ENCODE peak calls at places on chromosome 6, in four cellular contexts. M is uterus, V is astrocyte, E is tibial artery. X is an unnamed sample.
A peak's percentile ranks its signal among the peaks of the same experiment; 100 is the strongest.

GRCh38 chr6:88609973-88610372 is 353.4 kb downstream of the RNGTT start:
- DNase-seq in M (no peak), V (no peak), E (no peak), X (no peak)

GRCh38 chr6:96110878-96111277 is 95.1 kb downstream of the FUT9 start:
- DNase-seq in M (no peak), V (peak; percentile 1), E (no peak), X (no peak)

GRCh38 chr6:107114872-107115694 is at the start of gene BEND3:
- DNase-seq in M (peak; percentile 41), V (no peak), E (no peak), X (peak; percentile 37)

GRCh38 chr6:20693466-20694063 is 159.3 kb downstream of the CDKAL1 start:
- DNase-seq in M (no peak), V (peak; percentile 39), E (no peak), X (no peak)

GRCh38 chr6:159501558-159501957 is 191.5 kb downstream of the SOD2 start:
- DNase-seq in M (no peak), V (no peak), E (no peak), X (no peak)

GRCh38 chr6:107304421-107305025 is 154.8 kb downstream of the PDSS2 start:
- DNase-seq in M (no peak), V (peak; percentile 76), E (no peak), X (no peak)

GRCh38 chr6:153131037-153131981 is at the start of gene RGS17:
- DNase-seq in M (peak; percentile 50), V (peak; percentile 55), E (no peak), X (peak; percentile 54)

GRCh38 chr6:138592698-138593097 is 93.4 kb upstream of the NHSL1 start:
- DNase-seq in M (no peak), V (no peak), E (no peak), X (no peak)

GRCh38 chr6:156731436-156731835 is 45.7 kb upstream of the ARID1B start:
- DNase-seq in M (no peak), V (no peak), E (no peak), X (no peak)

GRCh38 chr6:145822432-145822831 is 7.8 kb upstream of the FBXO30 start:
- DNase-seq in M (no peak), V (no peak), E (no peak), X (no peak)

GRCh38 chr6:1485678-1486077 is 96.3 kb downstream of the FOXF2 start:
- DNase-seq in M (no peak), V (peak; percentile 85), E (no peak), X (no peak)

GRCh38 chr6:134398453-134398852 is 80.5 kb upstream of the SGK1 start:
- DNase-seq in M (no peak), V (no peak), E (peak; percentile 41), X (no peak)

GRCh38 chr6:169723991-169724553 is at the start of gene PHF10:
- DNase-seq in M (peak; percentile 25), V (no peak), E (peak; percentile 21), X (peak; percentile 49)

GRCh38 chr6:78580923-78581322 is 286.4 kb upstream of the IRAK1BP1 start:
- DNase-seq in M (no peak), V (no peak), E (no peak), X (no peak)

GRCh38 chr6:151451950-151452749 is at the start of gene RMND1:
- DNase-seq in M (peak; percentile 100), V (peak; percentile 99), E (peak; percentile 100), X (peak; percentile 100)

GRCh38 chr6:33895988-33896387 is 92.2 kb upstream of the MLN start:
- DNase-seq in M (no peak), V (no peak), E (no peak), X (no peak)

GRCh38 chr6:169501777-169502313 is 200.0 kb downstream of the WDR27 start:
- DNase-seq in M (no peak), V (no peak), E (no peak), X (no peak)

GRCh38 chr6:103672169-103672568 is 1187.5 kb downstream of the HACE1 start:
- DNase-seq in M (no peak), V (no peak), E (no peak), X (no peak)

GRCh38 chr6:15362274-15363160 is 116.6 kb downstream of the JARID2 start:
- DNase-seq in M (no peak), V (no peak), E (no peak), X (no peak)

GRCh38 chr6:34148864-34149810 is 3.2 kb upstream of the GRM4 start:
- DNase-seq in M (no peak), V (no peak), E (no peak), X (no peak)

GRCh38 chr6:167400482-167401138 is 75.7 kb downstream of the TTLL2 start:
- DNase-seq in M (no peak), V (no peak), E (no peak), X (no peak)

GRCh38 chr6:55901765-55902164 is 26.4 kb upstream of the BMP5 start:
- DNase-seq in M (no peak), V (no peak), E (no peak), X (no peak)

GRCh38 chr6:162331911-162332310 is 395.7 kb downstream of the PRKN start:
- DNase-seq in M (no peak), V (no peak), E (no peak), X (no peak)

GRCh38 chr6:165986647-165987482 is 180.8 kb downstream of the TBXT start:
- DNase-seq in M (peak; percentile 47), V (peak; percentile 46), E (no peak), X (no peak)

GRCh38 chr6:14288910-14289309 is 171.3 kb downstream of the CD83 start:
- DNase-seq in M (no peak), V (no peak), E (no peak), X (no peak)

GRCh38 chr6:42138190-42138589 is 4.2 kb downstream of the C6orf132 start:
- DNase-seq in M (no peak), V (no peak), E (no peak), X (no peak)

DNA sequence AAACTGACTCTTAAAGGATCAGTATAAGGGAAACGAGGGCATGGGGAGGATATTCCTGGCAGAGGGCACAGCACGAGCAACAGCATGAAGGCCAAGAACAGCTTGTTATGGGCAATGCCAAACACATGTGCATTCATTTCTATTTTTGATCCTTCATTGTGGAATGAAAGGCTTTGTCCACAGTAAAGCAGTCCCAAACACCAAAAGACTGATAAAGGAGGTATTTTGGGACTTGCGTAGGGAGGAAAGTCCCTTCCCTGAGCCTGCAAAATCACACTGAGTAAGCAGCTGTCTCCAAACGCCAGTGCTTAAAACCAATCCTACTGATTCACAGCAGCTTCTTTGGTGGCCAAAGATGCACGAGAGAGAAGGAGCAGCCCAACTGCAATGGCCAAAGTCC is 138.2 kb downstream of the UNC5CL start:
- DNase-seq in M (no peak), V (no peak), E (no peak), X (no peak)
- H3K4me1 ChIP-seq in M (no peaks in the 10 kb centered on the region), V (no peaks in the 10 kb centered on the region), E (peaks cover 34% of the 10 kb centered on the region), X (peaks cover 40% of the 10 kb centered on the region)

DNA sequence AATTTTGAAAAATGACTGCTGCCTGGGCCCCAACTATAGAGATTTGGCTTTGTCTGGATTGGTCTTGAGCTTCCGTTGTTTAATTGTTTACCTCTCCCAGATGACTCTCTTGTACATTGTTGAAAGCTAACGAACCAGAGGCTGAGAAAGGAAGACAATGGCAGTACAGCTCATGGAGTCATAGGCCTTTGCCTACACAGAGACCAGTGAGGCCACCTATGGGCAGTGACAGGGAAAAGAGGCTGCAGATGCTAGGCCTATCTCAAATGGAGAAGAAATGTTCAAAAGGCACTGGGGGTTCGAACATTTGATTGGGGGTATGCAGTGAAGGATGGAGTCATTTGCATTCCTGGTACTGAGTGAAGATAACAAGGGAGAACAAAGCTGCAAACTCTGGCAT is 29.1 kb downstream of the OPN5 start:
- DNase-seq in M (no peak), V (no peak), E (no peak), X (no peak)
- TF ChIP-seq CTCF in M (no peak), V (no peak), E (no peak), X (no peak)

GRCh38 chr6:2990179-2990931 is 9.3 kb upstream of the NQO2 start:
- DNase-seq in M (no peak), V (peak; percentile 62), E (no peak), X (no peak)

GRCh38 chr6:2992330-2992979 is 7.2 kb upstream of the NQO2 start:
- DNase-seq in M (no peak), V (no peak), E (no peak), X (no peak)

GRCh38 chr6:2988426-2989331 is 11.0 kb upstream of the NQO2 start:
- DNase-seq in M (peak; percentile 86), V (peak; percentile 93), E (peak; percentile 95), X (peak; percentile 94)

GRCh38 chr6:2989332-2990178 is 10.1 kb upstream of the NQO2 start:
- DNase-seq in M (peak; percentile 81), V (peak; percentile 96), E (peak; percentile 84), X (peak; percentile 66)

DNA sequence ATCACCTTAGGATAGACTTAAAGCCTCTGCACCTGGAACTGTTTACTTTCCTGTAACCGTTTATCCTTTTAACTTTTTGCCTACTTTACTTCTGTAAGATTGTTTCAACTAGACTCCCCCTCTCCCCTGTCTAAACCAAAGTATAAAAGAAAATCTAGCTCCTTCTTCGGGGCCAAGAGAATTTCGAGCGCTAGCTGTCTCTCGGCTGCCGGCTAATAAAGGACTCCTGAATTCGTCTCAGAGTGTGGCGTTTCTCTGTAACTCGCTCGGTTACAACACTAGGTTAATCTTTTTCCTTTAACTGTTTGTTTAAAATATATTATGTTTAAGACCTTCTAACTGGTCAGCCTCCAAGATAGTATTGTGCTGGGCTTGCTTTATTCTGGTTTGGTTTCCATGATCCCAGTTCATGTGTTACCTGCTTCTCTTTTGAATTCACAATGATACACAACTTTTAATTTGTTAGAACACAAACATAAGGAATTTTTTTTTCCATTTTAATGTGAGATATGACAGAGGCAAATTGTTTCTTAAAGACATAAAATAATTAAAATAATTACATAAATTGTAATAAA is 8.7 kb upstream of the NQO2 start:
- DNase-seq in M (no peak), V (no peak), E (no peak), X (no peak)
- H3K4me3 ChIP-seq in M (peak overlapping the region; percentile 69), V (peak overlapping the region; percentile 74), E (peak overlapping the region; percentile 82), X (peak overlapping the region; percentile 78)

DNA sequence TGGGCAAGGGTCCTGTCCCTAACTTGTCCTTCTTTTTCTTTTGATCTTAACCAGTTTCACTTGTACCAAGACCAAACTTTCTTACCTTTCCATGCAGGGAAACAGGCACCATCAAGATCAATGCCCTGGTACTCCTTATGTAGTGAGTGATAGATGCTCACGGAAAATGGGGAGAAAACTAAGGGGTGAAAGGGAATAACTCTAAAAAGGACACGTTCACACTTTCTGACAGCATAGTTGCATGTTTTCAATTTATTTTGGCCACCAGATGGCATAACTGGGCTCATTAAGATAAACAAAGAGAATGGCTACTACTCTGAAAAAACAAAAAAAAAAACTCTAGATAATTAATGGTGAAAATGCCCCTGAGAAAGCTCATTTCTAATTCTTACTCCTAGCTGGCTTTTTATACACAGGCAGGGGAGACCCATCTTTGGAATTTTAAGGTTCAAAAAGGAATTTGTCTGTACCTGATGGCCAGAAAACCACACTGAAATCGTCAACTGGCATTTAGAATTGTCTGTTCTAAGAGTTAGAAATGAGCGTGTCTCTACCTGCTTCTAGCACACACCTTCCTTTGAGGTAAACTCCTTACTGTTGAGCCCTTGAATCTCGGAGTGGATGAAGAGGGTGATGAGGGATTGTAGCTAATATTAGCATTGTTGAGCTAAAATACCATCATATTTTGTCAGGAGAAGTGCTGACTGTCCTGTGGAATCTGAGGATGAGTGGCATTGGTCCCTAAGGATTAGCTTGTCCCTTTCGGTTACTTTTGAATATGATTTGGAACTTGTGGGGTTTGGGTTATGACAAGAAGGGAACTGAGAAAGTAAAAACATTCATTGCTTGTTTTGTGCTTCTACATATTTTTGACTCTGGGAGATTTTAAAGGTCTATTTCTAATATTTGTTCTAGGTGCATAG is 62.2 kb upstream of the DDR1 start:
- DNase-seq in M (no peak), V (no peak), E (no peak), X (no peak)
- H3K4me1 ChIP-seq in M (peaks cover 5% of the 10 kb centered on the region), V (peaks cover 37% of the 10 kb centered on the region), E (peaks cover 44% of the 10 kb centered on the region), X (peaks cover 20% of the 10 kb centered on the region)

GRCh38 chr6:48476257-48476656 is 365.3 kb upstream of the PTCHD4 start:
- DNase-seq in M (no peak), V (peak; percentile 1), E (no peak), X (no peak)
- TF ChIP-seq CTCF in M (no peak), V (peak; percentile 22), E (no peak), X (no peak)

X was measured in psoas muscle.